ENCODE peak calls at places on chromosomes 5 and 9, in five cellular contexts. One of them, this sample, is unnamed.

GRCh38 chr5:115968770-115969169 is 6.5 kb downstream of the LVRN start:
- DNase-seq in cardiac fibroblast: no peak
- DNase-seq in GM12864: no peak
- DNase-seq in psoas muscle: no peak
- DNase-seq in tibial nerve: no peak
- DNase-seq in this sample: no peak

GRCh38 chr5:6812800-6813731 is 99.8 kb downstream of the TENT4A start:
- DNase-seq in cardiac fibroblast: peak
- DNase-seq in GM12864: no peak
- DNase-seq in psoas muscle: no peak
- DNase-seq in tibial nerve: peak
- DNase-seq in this sample: no peak

GRCh38 chr5:169116961-169117461 is 183.9 kb downstream of the SLIT3 start:
- DNase-seq in cardiac fibroblast: no peak
- DNase-seq in GM12864: no peak
- DNase-seq in psoas muscle: no peak
- DNase-seq in tibial nerve: no peak
- DNase-seq in this sample: no peak

GRCh38 chr5:177189416-177189815 is 55.8 kb downstream of the NSD1 start:
- DNase-seq in cardiac fibroblast: peak
- DNase-seq in GM12864: no peak
- DNase-seq in psoas muscle: no peak
- DNase-seq in tibial nerve: no peak
- DNase-seq in this sample: no peak

GRCh38 chr5:167244583-167244982 is 1046.9 kb upstream of the WWC1 start:
- DNase-seq in cardiac fibroblast: peak
- DNase-seq in GM12864: no peak
- DNase-seq in psoas muscle: no peak
- DNase-seq in tibial nerve: no peak
- DNase-seq in this sample: no peak

GRCh38 chr9:126157409-126157808 is 169.2 kb upstream of the MVB12B start:
- DNase-seq in cardiac fibroblast: no peak
- DNase-seq in GM12864: no peak
- DNase-seq in psoas muscle: no peak
- DNase-seq in tibial nerve: no peak
- DNase-seq in this sample: no peak

GRCh38 chr5:135484563-135485157 is 32.5 kb upstream of the TIFAB start:
- DNase-seq in cardiac fibroblast: no peak
- DNase-seq in GM12864: no peak
- DNase-seq in psoas muscle: no peak
- DNase-seq in tibial nerve: no peak
- DNase-seq in this sample: no peak

GRCh38 chr5:93572101-93572772 is 8.8 kb downstream of the NR2F1-AS1 start:
- DNase-seq in cardiac fibroblast: no peak
- DNase-seq in GM12864: no peak
- DNase-seq in psoas muscle: no peak
- DNase-seq in tibial nerve: no peak
- DNase-seq in this sample: peak

GRCh38 chr5:1127991-1128785 is 16.3 kb upstream of the SLC12A7 start:
- DNase-seq in cardiac fibroblast: peak
- DNase-seq in GM12864: no peak
- DNase-seq in psoas muscle: peak
- DNase-seq in tibial nerve: no peak
- DNase-seq in this sample: no peak

GRCh38 chr5:775960-776861 is 8.3 kb downstream of the ZDHHC11B start:
- DNase-seq in cardiac fibroblast: no peak
- DNase-seq in GM12864: no peak
- DNase-seq in psoas muscle: no peak
- DNase-seq in tibial nerve: no peak
- DNase-seq in this sample: peak

GRCh38 chr9:121359358-121360294 is 10.4 kb downstream of the STOM start:
- DNase-seq in cardiac fibroblast: peak
- DNase-seq in GM12864: no peak
- DNase-seq in psoas muscle: no peak
- DNase-seq in tibial nerve: no peak
- DNase-seq in this sample: no peak

GRCh38 chr9:81759680-81760215 is 70.4 kb upstream of the TLE1 start:
- DNase-seq in cardiac fibroblast: peak
- DNase-seq in GM12864: no peak
- DNase-seq in psoas muscle: no peak
- DNase-seq in tibial nerve: no peak
- DNase-seq in this sample: no peak

GRCh38 chr9:130857864-130858730 is 23.0 kb downstream of the ABL1 start:
- DNase-seq in cardiac fibroblast: peak
- DNase-seq in GM12864: no peak
- DNase-seq in psoas muscle: peak
- DNase-seq in tibial nerve: peak
- DNase-seq in this sample: no peak

GRCh38 chr5:134568761-134569725 is 43.6 kb downstream of the JADE2 start:
- DNase-seq in cardiac fibroblast: peak
- DNase-seq in GM12864: no peak
- DNase-seq in psoas muscle: peak
- DNase-seq in tibial nerve: peak
- DNase-seq in this sample: no peak

DNA sequence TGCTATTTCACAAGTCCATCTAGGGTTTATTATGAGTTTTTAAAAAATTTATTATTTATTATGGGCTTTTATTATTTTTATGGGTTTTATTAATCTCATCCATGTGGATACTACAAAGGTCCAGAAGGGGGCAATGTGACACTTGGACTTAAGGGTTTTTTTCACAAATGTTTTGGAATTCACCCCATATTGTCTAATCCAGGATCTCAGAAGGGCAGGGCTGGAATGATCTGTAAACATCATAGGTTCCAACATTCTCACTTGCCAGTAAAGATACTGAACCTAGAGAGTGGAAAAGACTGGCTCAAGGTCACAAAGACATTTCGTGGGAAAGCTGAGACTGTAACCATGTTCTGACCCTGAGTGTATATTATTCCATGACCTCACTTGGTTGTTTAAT is 35.6 kb downstream of the NIM1K start:
- DNase-seq in cardiac fibroblast: peak
- DNase-seq in GM12864: no peak
- DNase-seq in psoas muscle: no peak
- DNase-seq in tibial nerve: no peak
- DNase-seq in this sample: no peak
- TF ChIP-seq CTCF in cardiac fibroblast: peak
- TF ChIP-seq CTCF in GM12864: peak
- TF ChIP-seq CTCF in psoas muscle: no peak
- TF ChIP-seq CTCF in tibial nerve: peak
- TF ChIP-seq CTCF in this sample: peak

DNA sequence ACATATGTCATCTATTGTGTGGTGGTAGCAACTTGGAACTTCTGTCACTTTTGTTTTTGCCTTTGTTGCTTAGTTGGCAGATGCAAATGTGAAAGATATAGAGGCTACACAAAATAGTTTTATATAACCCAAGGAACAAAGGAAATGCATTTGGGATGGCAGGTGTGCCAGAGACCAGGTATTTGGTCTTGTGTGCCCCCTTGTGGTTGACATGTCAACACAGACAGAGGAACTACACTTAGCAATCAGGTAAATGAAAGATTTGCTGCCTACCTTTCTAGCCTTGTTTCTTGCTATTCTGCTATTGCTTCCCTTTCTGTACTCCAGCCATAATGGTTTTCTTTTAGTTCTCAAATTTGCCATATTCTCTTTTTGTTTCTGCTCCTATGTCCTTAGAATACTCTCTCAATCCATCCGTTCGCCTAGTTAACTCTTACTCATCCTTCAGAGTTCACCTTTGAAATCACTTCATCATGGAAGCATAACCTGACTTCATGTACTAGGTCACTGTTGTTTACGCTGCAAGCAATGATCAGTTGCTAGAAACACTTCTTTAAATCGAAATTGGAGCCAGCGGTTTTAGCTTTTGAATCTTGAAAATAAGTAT is 119.5 kb downstream of the TRPM3 start:
- DNase-seq in cardiac fibroblast: peak
- DNase-seq in GM12864: no peak
- DNase-seq in psoas muscle: no peak
- DNase-seq in tibial nerve: no peak
- DNase-seq in this sample: peak
- TF ChIP-seq CTCF in cardiac fibroblast: peak
- TF ChIP-seq CTCF in GM12864: peak
- TF ChIP-seq CTCF in psoas muscle: peak
- TF ChIP-seq CTCF in tibial nerve: no peak
- TF ChIP-seq CTCF in this sample: peak

GRCh38 chr9:136545065-136545965 is 533 bp downstream of the NOTCH1 start:
- DNase-seq in cardiac fibroblast: peak
- DNase-seq in GM12864: no peak
- DNase-seq in psoas muscle: no peak
- DNase-seq in tibial nerve: no peak
- DNase-seq in this sample: peak
- TF ChIP-seq CTCF in cardiac fibroblast: no peak
- TF ChIP-seq CTCF in GM12864: no peak
- TF ChIP-seq CTCF in psoas muscle: no peak
- TF ChIP-seq CTCF in tibial nerve: no peak
- TF ChIP-seq CTCF in this sample: no peak

DNA sequence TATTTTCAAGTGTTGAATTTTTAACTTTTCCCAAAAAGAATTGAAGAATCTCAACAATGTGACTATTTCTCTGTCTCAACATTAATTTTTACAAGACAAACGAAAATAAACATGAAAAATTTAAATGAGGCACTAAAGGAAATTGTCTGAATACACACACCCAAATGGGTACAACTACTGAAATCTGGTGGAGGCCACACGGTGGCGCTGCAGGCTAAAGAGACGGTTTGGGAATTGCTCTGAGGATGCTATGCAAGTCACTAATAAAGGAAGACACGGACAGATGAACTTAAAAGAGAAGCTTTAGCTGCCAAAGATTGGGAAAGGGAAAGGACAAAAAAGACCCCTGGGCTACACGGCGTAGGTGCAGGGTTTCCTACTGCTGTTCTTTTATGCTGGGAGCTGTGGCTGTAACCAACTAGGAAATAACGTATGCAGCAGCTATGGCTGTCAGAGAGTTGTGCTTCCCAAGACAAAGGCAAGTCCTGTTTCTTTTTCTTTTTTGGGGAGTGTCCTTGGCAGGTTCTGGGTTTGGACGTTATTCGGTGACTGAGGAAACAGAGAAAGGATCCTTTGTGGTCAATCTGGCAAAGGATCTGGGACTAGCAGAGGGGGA is at the start of gene PCDHB10:
- DNase-seq in cardiac fibroblast: peak
- DNase-seq in GM12864: no peak
- DNase-seq in psoas muscle: no peak
- DNase-seq in tibial nerve: no peak
- DNase-seq in this sample: no peak
- TF ChIP-seq CTCF in cardiac fibroblast: peak
- TF ChIP-seq CTCF in GM12864: peak
- TF ChIP-seq CTCF in psoas muscle: peak
- TF ChIP-seq CTCF in tibial nerve: no peak
- TF ChIP-seq CTCF in this sample: no peak

GRCh38 chr5:102450313-102450990 is 48.3 kb downstream of the SLCO6A1 start:
- DNase-seq in cardiac fibroblast: peak
- DNase-seq in GM12864: no peak
- DNase-seq in psoas muscle: no peak
- DNase-seq in tibial nerve: no peak
- DNase-seq in this sample: no peak
- TF ChIP-seq CTCF in cardiac fibroblast: peak
- TF ChIP-seq CTCF in GM12864: peak
- TF ChIP-seq CTCF in psoas muscle: no peak
- TF ChIP-seq CTCF in tibial nerve: no peak
- TF ChIP-seq CTCF in this sample: no peak

GRCh38 chr5:118314936-118315335 is 673.4 kb downstream of the DTWD2 start:
- DNase-seq in cardiac fibroblast: no peak
- DNase-seq in GM12864: no peak
- DNase-seq in psoas muscle: no peak
- DNase-seq in tibial nerve: no peak
- DNase-seq in this sample: no peak
- TF ChIP-seq CTCF in cardiac fibroblast: no peak
- TF ChIP-seq CTCF in GM12864: no peak
- TF ChIP-seq CTCF in psoas muscle: no peak
- TF ChIP-seq CTCF in tibial nerve: no peak
- TF ChIP-seq CTCF in this sample: no peak

DNA sequence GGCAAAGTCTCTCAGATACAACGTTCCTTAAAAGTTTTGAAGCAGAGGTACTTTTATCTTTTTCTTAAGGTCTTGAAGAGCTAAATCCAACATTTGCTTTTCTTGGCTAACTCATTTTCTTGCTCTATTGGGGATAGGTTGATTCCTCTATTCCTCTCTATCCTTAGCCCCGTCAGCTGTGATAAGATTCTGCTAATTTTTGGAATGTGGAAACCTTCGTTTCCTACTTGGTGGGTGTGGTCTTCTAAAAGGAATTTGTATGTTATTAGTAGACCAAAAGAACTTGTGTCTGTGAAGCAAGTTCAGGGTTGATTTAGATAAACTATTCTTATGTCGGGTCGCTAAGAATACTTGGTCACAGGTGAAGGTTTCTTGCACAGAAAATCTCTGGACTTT is 308.6 kb downstream of the ADAMTS6 start:
- DNase-seq in cardiac fibroblast: no peak
- DNase-seq in GM12864: no peak
- DNase-seq in psoas muscle: no peak
- DNase-seq in tibial nerve: no peak
- DNase-seq in this sample: no peak
- TF ChIP-seq CTCF in cardiac fibroblast: no peak
- TF ChIP-seq CTCF in GM12864: no peak
- TF ChIP-seq CTCF in psoas muscle: no peak
- TF ChIP-seq CTCF in tibial nerve: no peak
- TF ChIP-seq CTCF in this sample: no peak

DNA sequence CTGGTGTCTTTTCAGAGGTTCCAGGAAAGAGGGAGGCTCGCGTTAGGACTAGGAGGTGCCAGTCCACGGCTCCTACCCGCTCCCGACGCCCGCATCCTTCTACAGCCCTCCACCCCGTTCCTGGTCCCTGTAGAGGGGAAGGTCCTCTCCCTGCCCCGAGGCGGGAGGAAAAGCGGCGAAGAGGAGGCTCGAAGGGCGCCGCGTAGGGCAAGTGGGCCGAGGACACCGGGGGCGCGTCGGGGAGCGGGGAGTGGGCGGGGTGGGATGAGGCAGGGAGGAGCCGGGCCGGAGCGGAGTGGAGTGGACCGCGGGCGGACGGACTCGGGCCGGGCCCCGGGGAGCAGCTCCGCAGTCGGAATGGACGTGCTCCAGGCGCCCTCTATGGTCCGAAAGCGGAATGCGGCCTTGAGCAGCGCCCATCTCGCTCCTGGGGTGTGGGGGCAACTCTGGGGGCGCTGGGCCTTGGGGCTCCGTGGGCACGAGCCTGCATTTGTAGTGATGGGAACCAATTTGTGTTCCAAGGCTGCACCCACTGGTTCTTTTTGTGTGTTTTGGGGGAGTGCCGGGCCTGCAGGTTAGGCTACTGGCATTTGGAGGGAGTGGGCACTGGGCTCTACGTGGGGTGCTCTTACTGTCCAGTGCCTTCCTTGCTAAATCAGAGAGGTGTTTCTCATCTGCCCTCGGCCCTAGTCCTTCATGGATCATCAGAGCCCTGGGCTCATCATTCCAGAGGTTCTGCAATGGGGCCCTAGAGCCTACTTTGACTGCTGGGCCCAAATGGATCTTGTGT is 7.3 kb downstream of the IRX1 start:
- DNase-seq in cardiac fibroblast: peak
- DNase-seq in GM12864: no peak
- DNase-seq in psoas muscle: no peak
- DNase-seq in tibial nerve: no peak
- DNase-seq in this sample: peak
- TF ChIP-seq CTCF in cardiac fibroblast: peak
- TF ChIP-seq CTCF in GM12864: no peak
- TF ChIP-seq CTCF in psoas muscle: peak
- TF ChIP-seq CTCF in tibial nerve: peak
- TF ChIP-seq CTCF in this sample: peak

GRCh38 chr5:178839319-178839704 is 20.4 kb upstream of the ZNF354B start:
- DNase-seq in cardiac fibroblast: peak
- DNase-seq in GM12864: no peak
- DNase-seq in psoas muscle: no peak
- DNase-seq in tibial nerve: peak
- DNase-seq in this sample: no peak
- TF ChIP-seq CTCF in cardiac fibroblast: peak
- TF ChIP-seq CTCF in GM12864: peak
- TF ChIP-seq CTCF in psoas muscle: peak
- TF ChIP-seq CTCF in tibial nerve: peak
- TF ChIP-seq CTCF in this sample: no peak

GRCh38 chr9:89923961-89924504 is 319.2 kb downstream of the GADD45G start:
- DNase-seq in cardiac fibroblast: no peak
- DNase-seq in GM12864: no peak
- DNase-seq in psoas muscle: no peak
- DNase-seq in tibial nerve: no peak
- DNase-seq in this sample: no peak
- TF ChIP-seq CTCF in cardiac fibroblast: no peak
- TF ChIP-seq CTCF in GM12864: no peak
- TF ChIP-seq CTCF in psoas muscle: no peak
- TF ChIP-seq CTCF in tibial nerve: no peak
- TF ChIP-seq CTCF in this sample: no peak

This sample was measured in GM20000.